ENCODE peak calls at places on chromosomes 11 and 22, in six cellular contexts. F, U, P, D, E and T are unnamed samples.

GRCh38 chr11:17479284-17480214 is 2.9 kb upstream of the ABCC8 start:
- DNase-seq in F (no peak), U (peak), P (no peak), D (no peak), E (no peak), T (no peak)

GRCh38 chr22:39463931-39464390 is 7.1 kb downstream of the MGAT3 start:
- DNase-seq in F (no peak), U (peak), P (peak), D (no peak), E (no peak), T (no peak)

GRCh38 chr22:44554411-44554810 is 56.4 kb upstream of the RTL6 start:
- DNase-seq in F (no peak), U (no peak), P (no peak), D (no peak), E (no peak), T (no peak)

GRCh38 chr11:82814379-82814778 is 80.7 kb upstream of the FAM181B start:
- DNase-seq in F (no peak), U (no peak), P (no peak), D (no peak), E (no peak), T (no peak)

GRCh38 chr11:30487200-30487898 is 98.8 kb downstream of the MPPED2 start:
- DNase-seq in F (no peak), U (peak), P (no peak), D (no peak), E (no peak), T (no peak)

GRCh38 chr11:16080688-16081388 is 275.5 kb downstream of the SOX6 start:
- DNase-seq in F (no peak), U (no peak), P (no peak), D (no peak), E (no peak), T (no peak)

GRCh38 chr11:47443028-47443700 is 5.8 kb downstream of the RAPSN start:
- DNase-seq in F (no peak), U (no peak), P (no peak), D (no peak), E (no peak), T (no peak)

GRCh38 chr11:131837562-131837961 is 467.1 kb downstream of the NTM start:
- DNase-seq in F (no peak), U (no peak), P (no peak), D (no peak), E (no peak), T (no peak)

GRCh38 chr22:37976547-37976946 is 7.8 kb downstream of the SOX10 start:
- DNase-seq in F (no peak), U (no peak), P (no peak), D (no peak), E (no peak), T (no peak)

GRCh38 chr11:66418168-66418985 is 2.5 kb upstream of the NPAS4 start:
- DNase-seq in F (peak), U (peak), P (peak), D (peak), E (peak), T (peak)
- TF ChIP-seq CTCF in F (peak), U (peak), P (no peak), D (no peak), E (peak), T (peak)

GRCh38 chr11:73186294-73186850 is 31.7 kb upstream of the P2RY2 start:
- DNase-seq in F (no peak), U (peak), P (no peak), D (no peak), E (no peak), T (no peak)

GRCh38 chr11:73186886-73187285 is 31.2 kb upstream of the P2RY2 start:
- DNase-seq in F (no peak), U (no peak), P (no peak), D (no peak), E (no peak), T (no peak)

GRCh38 chr11:73184953-73185671 is 33.0 kb upstream of the P2RY2 start:
- DNase-seq in F (peak), U (peak), P (peak), D (peak), E (peak), T (peak)

GRCh38 chr11:73185680-73186293 is 32.3 kb upstream of the P2RY2 start:
- DNase-seq in F (no peak), U (peak), P (no peak), D (no peak), E (peak), T (peak)

DNA sequence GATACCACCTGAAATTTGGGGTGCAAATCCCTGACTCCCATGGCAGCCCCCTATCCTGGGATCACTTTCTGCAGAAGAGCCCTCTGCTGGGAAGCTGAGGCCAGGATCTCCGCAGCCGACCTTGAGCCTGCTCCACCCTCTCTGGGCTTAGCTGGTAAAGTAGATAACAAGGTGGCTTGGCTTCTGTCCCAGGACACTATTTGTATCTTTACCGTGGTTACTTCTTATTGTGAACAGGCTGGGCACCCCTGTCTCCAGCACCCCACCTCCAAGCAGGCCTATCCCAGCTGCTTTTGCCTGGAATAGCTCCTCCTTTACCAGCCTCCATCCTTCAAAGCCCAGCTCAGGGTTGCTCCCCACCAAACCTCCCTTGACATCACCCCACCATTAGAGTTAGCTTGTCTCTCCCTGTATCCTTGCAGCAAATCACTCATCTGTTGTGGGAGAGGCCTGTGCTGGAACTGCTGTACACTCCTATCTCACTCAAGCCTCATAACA is 35.2 kb upstream of the P2RY2 start:
- DNase-seq in F (no peak), U (no peak), P (no peak), D (no peak), E (no peak), T (no peak)
- TF ChIP-seq CTCF in F (no peak), U (no peak), P (no peak), D (no peak), E (no peak), T (no peak)

GRCh38 chr22:29998627-29999026 is 81.6 kb upstream of the HORMAD2 start:
- DNase-seq in F (no peak), U (no peak), P (no peak), D (no peak), E (peak), T (no peak)
- TF ChIP-seq CTCF in F (peak), U (no peak), P (no peak), D (no peak), E (peak), T (peak)

GRCh38 chr22:23116506-23117263 is 25.1 kb downstream of the RSPH14 start:
- DNase-seq in F (no peak), U (no peak), P (no peak), D (no peak), E (no peak), T (no peak)
- TF ChIP-seq CTCF in F (no peak), U (no peak), P (no peak), D (no peak), E (no peak), T (no peak)

GRCh38 chr11:66362481-66363147 is 8.9 kb downstream of the SLC29A2 start:
- DNase-seq in F (no peak), U (no peak), P (no peak), D (no peak), E (no peak), T (no peak)

GRCh38 chr11:66365711-66366619 is 5.6 kb downstream of the SLC29A2 start:
- DNase-seq in F (no peak), U (no peak), P (no peak), D (no peak), E (no peak), T (no peak)

GRCh38 chr11:66363187-66363601 is 8.4 kb downstream of the SLC29A2 start:
- DNase-seq in F (no peak), U (no peak), P (peak), D (no peak), E (no peak), T (no peak)

GRCh38 chr11:66365166-66365565 is 6.4 kb downstream of the SLC29A2 start:
- DNase-seq in F (no peak), U (no peak), P (no peak), D (no peak), E (no peak), T (no peak)

GRCh38 chr11:66363805-66364535 is 7.6 kb downstream of the SLC29A2 start:
- DNase-seq in F (no peak), U (no peak), P (peak), D (peak), E (peak), T (no peak)
- TF ChIP-seq CTCF in F (no peak), U (peak), P (no peak), D (peak), E (peak), T (peak)

GRCh38 chr11:62602141-62603071 is 741 bp upstream of the MTA2 start:
- DNase-seq in F (peak), U (no peak), P (peak), D (no peak), E (peak), T (peak)
- TF ChIP-seq CTCF in F (no peak), U (peak), P (no peak), D (no peak), E (no peak), T (peak)

DNA sequence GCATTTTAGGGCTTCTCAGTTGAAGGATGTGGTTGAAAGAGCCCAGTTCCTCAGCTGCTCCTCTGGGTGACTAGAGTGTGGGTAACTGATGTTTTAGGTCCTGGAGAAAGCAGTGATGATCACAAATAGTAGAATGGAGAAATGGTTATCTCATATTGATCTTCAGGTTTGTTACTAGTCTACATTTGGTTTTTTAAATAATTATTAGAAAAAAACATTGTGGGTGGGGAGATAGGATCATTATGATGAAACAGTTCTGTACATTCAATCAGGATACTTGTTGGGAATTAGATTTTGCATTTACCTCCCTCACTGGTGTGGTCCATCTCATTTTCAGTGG is 24.9 kb downstream of the SREBF2 start:
- DNase-seq in F (no peak), U (no peak), P (no peak), D (no peak), E (no peak), T (no peak)
- TF ChIP-seq CTCF in F (no peak), U (no peak), P (no peak), D (peak), E (no peak), T (peak)

GRCh38 chr11:3091846-3092602 is 34.8 kb upstream of the CARS1 start:
- DNase-seq in F (peak), U (peak), P (peak), D (peak), E (peak), T (peak)
- TF ChIP-seq CTCF in F (peak), U (peak), P (peak), D (peak), E (peak), T (peak)

GRCh38 chr11:59463176-59463575 is 6.4 kb downstream of the OR4D6 start:
- DNase-seq in F (peak), U (no peak), P (no peak), D (no peak), E (peak), T (no peak)
- TF ChIP-seq CTCF in F (no peak), U (no peak), P (no peak), D (no peak), E (no peak), T (no peak)